ENCODE peak calls at places on chromosome 5, in ten cellular contexts. One of them, this sample, is unnamed.

GRCh38 chr5:142803428-142804111 is 33.4 kb downstream of the ARHGAP26 start:
- DNase-seq in fibroblast of the aortic adventitia: no peak
- DNase-seq in astrocyte of the cerebellum: no peak
- DNase-seq in GM13976: no peak
- DNase-seq in left lung: peak
- DNase-seq in Panc1: no peak
- DNase-seq in lung: peak
- DNase-seq in CD4-positive, alpha-beta T cell: no peak
- DNase-seq in GM06990: no peak
- DNase-seq in kidney: no peak
- DNase-seq in this sample: no peak

GRCh38 chr5:79689541-79690466 is at the start of gene CMYA5:
- DNase-seq in GM06990: no peak
- DNase-seq in kidney: peak
- DNase-seq in astrocyte of the cerebellum: no peak
- DNase-seq in left lung: peak
- DNase-seq in fibroblast of the aortic adventitia: no peak
- DNase-seq in GM13976: no peak
- DNase-seq in lung: peak
- DNase-seq in CD4-positive, alpha-beta T cell: no peak
- DNase-seq in Panc1: no peak
- DNase-seq in this sample: peak

GRCh38 chr5:127492854-127493738 is 24.3 kb upstream of the PRRC1 start:
- DNase-seq in lung: no peak
- DNase-seq in left lung: no peak
- DNase-seq in fibroblast of the aortic adventitia: peak
- DNase-seq in GM13976: peak
- DNase-seq in astrocyte of the cerebellum: peak
- DNase-seq in GM06990: peak
- DNase-seq in CD4-positive, alpha-beta T cell: no peak
- DNase-seq in Panc1: peak
- DNase-seq in kidney: no peak
- DNase-seq in this sample: no peak

GRCh38 chr5:61570767-61571166 is 238.7 kb downstream of the ZSWIM6 start:
- DNase-seq in GM13976: no peak
- DNase-seq in GM06990: no peak
- DNase-seq in left lung: no peak
- DNase-seq in fibroblast of the aortic adventitia: no peak
- DNase-seq in astrocyte of the cerebellum: no peak
- DNase-seq in Panc1: no peak
- DNase-seq in CD4-positive, alpha-beta T cell: no peak
- DNase-seq in lung: no peak
- DNase-seq in kidney: no peak
- DNase-seq in this sample: no peak

GRCh38 chr5:168793844-168794837 is 215.0 kb upstream of the PANK3 start:
- DNase-seq in CD4-positive, alpha-beta T cell: no peak
- DNase-seq in GM13976: no peak
- DNase-seq in left lung: no peak
- DNase-seq in kidney: no peak
- DNase-seq in Panc1: no peak
- DNase-seq in fibroblast of the aortic adventitia: peak
- DNase-seq in GM06990: no peak
- DNase-seq in astrocyte of the cerebellum: peak
- DNase-seq in lung: peak
- DNase-seq in this sample: no peak

GRCh38 chr5:154517781-154518437 is 39.9 kb upstream of the HAND1 start:
- DNase-seq in GM13976: no peak
- DNase-seq in left lung: no peak
- DNase-seq in Panc1: no peak
- DNase-seq in CD4-positive, alpha-beta T cell: no peak
- DNase-seq in GM06990: no peak
- DNase-seq in kidney: no peak
- DNase-seq in astrocyte of the cerebellum: no peak
- DNase-seq in lung: no peak
- DNase-seq in fibroblast of the aortic adventitia: no peak
- DNase-seq in this sample: no peak

GRCh38 chr5:6849569-6849968 is 136.3 kb downstream of the TENT4A start:
- DNase-seq in GM06990: no peak
- DNase-seq in left lung: no peak
- DNase-seq in fibroblast of the aortic adventitia: no peak
- DNase-seq in lung: no peak
- DNase-seq in CD4-positive, alpha-beta T cell: no peak
- DNase-seq in Panc1: no peak
- DNase-seq in GM13976: no peak
- DNase-seq in kidney: no peak
- DNase-seq in astrocyte of the cerebellum: no peak
- DNase-seq in this sample: no peak

GRCh38 chr5:42349163-42349562 is 74.1 kb upstream of the GHR start:
- DNase-seq in left lung: no peak
- DNase-seq in GM13976: no peak
- DNase-seq in lung: no peak
- DNase-seq in Panc1: no peak
- DNase-seq in astrocyte of the cerebellum: no peak
- DNase-seq in fibroblast of the aortic adventitia: no peak
- DNase-seq in GM06990: no peak
- DNase-seq in kidney: no peak
- DNase-seq in CD4-positive, alpha-beta T cell: no peak
- DNase-seq in this sample: no peak

GRCh38 chr5:56328753-56329560 is 95.8 kb upstream of the ANKRD55 start:
- DNase-seq in CD4-positive, alpha-beta T cell: no peak
- DNase-seq in GM13976: peak
- DNase-seq in fibroblast of the aortic adventitia: no peak
- DNase-seq in Panc1: no peak
- DNase-seq in lung: no peak
- DNase-seq in astrocyte of the cerebellum: peak
- DNase-seq in left lung: no peak
- DNase-seq in GM06990: peak
- DNase-seq in kidney: no peak
- DNase-seq in this sample: no peak

GRCh38 chr5:1763548-1763911 is 36.1 kb downstream of the MRPL36 start:
- DNase-seq in GM06990: no peak
- DNase-seq in kidney: peak
- DNase-seq in left lung: peak
- DNase-seq in CD4-positive, alpha-beta T cell: peak
- DNase-seq in fibroblast of the aortic adventitia: peak
- DNase-seq in GM13976: peak
- DNase-seq in Panc1: peak
- DNase-seq in astrocyte of the cerebellum: peak
- DNase-seq in lung: no peak
- DNase-seq in this sample: peak
- TF ChIP-seq CTCF in GM06990: peak
- TF ChIP-seq CTCF in kidney: peak
- TF ChIP-seq CTCF in left lung: peak
- TF ChIP-seq CTCF in CD4-positive, alpha-beta T cell: peak
- TF ChIP-seq CTCF in fibroblast of the aortic adventitia: peak
- TF ChIP-seq CTCF in GM13976: peak
- TF ChIP-seq CTCF in Panc1: peak
- TF ChIP-seq CTCF in astrocyte of the cerebellum: peak
- TF ChIP-seq CTCF in lung: peak
- TF ChIP-seq CTCF in this sample: no peak

GRCh38 chr5:160119142-160119904 is at the start of gene PWWP2A:
- DNase-seq in left lung: peak
- DNase-seq in CD4-positive, alpha-beta T cell: peak
- DNase-seq in GM06990: peak
- DNase-seq in fibroblast of the aortic adventitia: peak
- DNase-seq in kidney: peak
- DNase-seq in astrocyte of the cerebellum: peak
- DNase-seq in lung: peak
- DNase-seq in Panc1: peak
- DNase-seq in GM13976: peak
- DNase-seq in this sample: peak

GRCh38 chr5:160118349-160119141 is 705 bp downstream of the PWWP2A start:
- DNase-seq in left lung: peak
- DNase-seq in GM13976: peak
- DNase-seq in Panc1: no peak
- DNase-seq in kidney: no peak
- DNase-seq in fibroblast of the aortic adventitia: peak
- DNase-seq in CD4-positive, alpha-beta T cell: peak
- DNase-seq in GM06990: peak
- DNase-seq in lung: peak
- DNase-seq in astrocyte of the cerebellum: no peak
- DNase-seq in this sample: no peak

GRCh38 chr5:160116991-160117390 is 2.3 kb downstream of the PWWP2A start:
- DNase-seq in GM06990: no peak
- DNase-seq in GM13976: no peak
- DNase-seq in Panc1: no peak
- DNase-seq in lung: no peak
- DNase-seq in left lung: no peak
- DNase-seq in fibroblast of the aortic adventitia: no peak
- DNase-seq in kidney: no peak
- DNase-seq in astrocyte of the cerebellum: no peak
- DNase-seq in CD4-positive, alpha-beta T cell: no peak
- DNase-seq in this sample: no peak

DNA sequence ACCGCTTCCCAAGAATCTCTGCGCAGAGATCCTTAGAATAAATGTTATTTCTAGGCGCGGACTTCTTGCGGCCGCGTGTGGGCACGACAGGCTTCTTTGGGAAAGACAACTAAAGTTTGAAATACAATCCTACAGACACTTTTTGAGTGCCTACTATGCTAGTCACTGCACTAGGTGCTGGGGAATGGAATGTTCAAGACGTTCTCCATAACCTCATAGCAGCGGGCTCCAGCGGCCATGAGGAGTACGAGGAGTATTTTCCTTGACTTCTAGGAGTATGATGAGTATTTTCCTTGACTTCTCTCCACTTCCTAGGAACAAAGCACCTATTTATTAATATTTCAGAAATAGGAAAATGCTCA is 636 bp upstream of the PWWP2A start:
- DNase-seq in fibroblast of the aortic adventitia: no peak
- DNase-seq in astrocyte of the cerebellum: no peak
- DNase-seq in GM13976: no peak
- DNase-seq in kidney: no peak
- DNase-seq in lung: no peak
- DNase-seq in left lung: no peak
- DNase-seq in Panc1: no peak
- DNase-seq in CD4-positive, alpha-beta T cell: no peak
- DNase-seq in GM06990: no peak
- DNase-seq in this sample: no peak
- TF ChIP-seq CTCF in fibroblast of the aortic adventitia: peak
- TF ChIP-seq CTCF in astrocyte of the cerebellum: peak
- TF ChIP-seq CTCF in GM13976: no peak
- TF ChIP-seq CTCF in kidney: peak
- TF ChIP-seq CTCF in lung: no peak
- TF ChIP-seq CTCF in left lung: no peak
- TF ChIP-seq CTCF in Panc1: no peak
- TF ChIP-seq CTCF in CD4-positive, alpha-beta T cell: no peak
- TF ChIP-seq CTCF in GM06990: no peak
- TF ChIP-seq CTCF in this sample: no peak

GRCh38 chr5:122897283-122897602 is 51.8 kb downstream of the SNX24 start:
- DNase-seq in kidney: no peak
- DNase-seq in GM13976: no peak
- DNase-seq in fibroblast of the aortic adventitia: no peak
- DNase-seq in astrocyte of the cerebellum: no peak
- DNase-seq in Panc1: no peak
- DNase-seq in GM06990: no peak
- DNase-seq in CD4-positive, alpha-beta T cell: no peak
- DNase-seq in left lung: no peak
- DNase-seq in lung: no peak
- DNase-seq in this sample: no peak
- TF ChIP-seq CTCF in kidney: no peak
- TF ChIP-seq CTCF in GM13976: no peak
- TF ChIP-seq CTCF in fibroblast of the aortic adventitia: no peak
- TF ChIP-seq CTCF in astrocyte of the cerebellum: no peak
- TF ChIP-seq CTCF in Panc1: peak
- TF ChIP-seq CTCF in GM06990: no peak
- TF ChIP-seq CTCF in CD4-positive, alpha-beta T cell: no peak
- TF ChIP-seq CTCF in left lung: peak
- TF ChIP-seq CTCF in lung: no peak
- TF ChIP-seq CTCF in this sample: no peak

DNA sequence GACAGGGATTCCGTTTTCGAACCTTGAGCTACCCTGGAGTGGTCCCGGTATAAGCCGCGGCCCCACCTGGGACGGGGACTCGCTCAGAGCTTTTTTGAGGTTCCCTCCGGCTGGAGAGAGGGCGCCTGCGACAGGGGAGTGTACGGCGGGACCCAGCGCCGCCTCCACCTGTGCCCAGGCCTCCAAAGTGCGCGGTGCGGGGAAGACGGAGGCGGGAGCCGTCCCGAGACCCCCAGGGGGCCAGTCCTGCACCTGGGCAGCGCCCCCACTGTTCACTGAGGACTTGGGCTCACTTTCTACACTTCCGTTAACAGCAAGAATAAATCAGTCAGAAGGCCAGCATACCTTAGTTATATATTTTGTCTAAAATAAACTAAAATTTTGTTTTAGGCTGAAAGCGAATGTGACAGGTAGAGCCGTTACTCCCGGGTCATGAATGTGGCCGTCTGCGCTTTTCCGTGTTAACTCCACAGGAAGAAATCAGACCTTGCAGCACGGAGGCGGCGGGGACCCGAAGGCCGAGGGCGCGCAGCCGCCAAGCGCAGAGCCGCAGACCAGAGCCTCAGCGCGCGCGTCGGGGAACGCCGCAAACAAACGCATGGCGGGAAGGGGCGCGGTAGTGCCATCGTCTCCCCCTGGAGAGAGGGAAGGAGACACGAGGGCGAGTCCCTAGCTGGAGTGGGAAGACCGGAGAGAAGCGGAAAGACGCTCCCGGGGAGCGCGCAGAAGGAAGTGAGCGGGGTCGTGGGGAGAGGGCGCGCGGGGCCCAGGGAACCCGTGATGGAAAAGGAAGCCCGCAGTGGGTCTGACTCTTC is 14.1 kb downstream of the TRIM7 start:
- DNase-seq in Panc1: no peak
- DNase-seq in left lung: peak
- DNase-seq in astrocyte of the cerebellum: no peak
- DNase-seq in kidney: peak
- DNase-seq in GM06990: peak
- DNase-seq in CD4-positive, alpha-beta T cell: no peak
- DNase-seq in GM13976: peak
- DNase-seq in fibroblast of the aortic adventitia: peak
- DNase-seq in lung: no peak
- DNase-seq in this sample: peak
- TF ChIP-seq CTCF in Panc1: peak
- TF ChIP-seq CTCF in left lung: no peak
- TF ChIP-seq CTCF in astrocyte of the cerebellum: peak
- TF ChIP-seq CTCF in kidney: peak
- TF ChIP-seq CTCF in GM06990: peak
- TF ChIP-seq CTCF in CD4-positive, alpha-beta T cell: peak
- TF ChIP-seq CTCF in GM13976: peak
- TF ChIP-seq CTCF in fibroblast of the aortic adventitia: no peak
- TF ChIP-seq CTCF in lung: no peak
- TF ChIP-seq CTCF in this sample: no peak

This sample was measured in endothelial cell.